ENCODE peak calls at places on chromosomes 7 and 10, in six cellular contexts. K, X, W, N, Z and L are unnamed samples.

GRCh38 chr7:123791001-123791400 is 42.2 kb upstream of the WASL start:
- DNase-seq in W (no peak), N (no peak), K (no peak), Z (no peak), X (no peak), L (no peak)

GRCh38 chr10:101848408-101848807 is 4.8 kb upstream of the KCNIP2 start:
- DNase-seq in N (no peak), K (no peak), X (no peak), W (no peak), Z (no peak), L (no peak)

GRCh38 chr10:100697070-100697469 is 48.3 kb upstream of the PAX2 start:
- DNase-seq in Z (no peak), X (no peak), K (no peak), W (no peak), N (peak; percentile 49), L (no peak)

GRCh38 chr10:91552706-91553105 is 80.2 kb downstream of the PPP1R3C start:
- DNase-seq in K (no peak), X (no peak), Z (no peak), W (peak; percentile 12), N (no peak), L (peak; percentile 27)

GRCh38 chr10:75440271-75440793 is 8.9 kb downstream of the LRMDA start:
- DNase-seq in W (no peak), N (no peak), Z (no peak), K (no peak), X (no peak), L (no peak)

GRCh38 chr7:106485031-106485551 is 175.9 kb downstream of the CCDC71L start:
- DNase-seq in Z (no peak), N (peak; percentile 48), K (no peak), X (no peak), W (no peak), L (no peak)

GRCh38 chr10:119502618-119503155 is 39.8 kb downstream of the RGS10 start:
- DNase-seq in Z (no peak), K (no peak), N (no peak), W (no peak), X (no peak), L (no peak)

GRCh38 chr10:73850863-73851461 is 23.4 kb downstream of the CAMK2G start:
- DNase-seq in K (no peak), N (no peak), X (no peak), W (no peak), Z (no peak), L (peak; percentile 42)

GRCh38 chr7:28356619-28357018 is 55.7 kb upstream of the CREB5 start:
- DNase-seq in W (no peak), Z (no peak), X (no peak), N (no peak), K (no peak), L (no peak)

GRCh38 chr10:4242561-4243035 is 457.6 kb upstream of the KLF6 start:
- DNase-seq in K (no peak), Z (no peak), N (peak; percentile 79), W (no peak), X (no peak), L (peak; percentile 18)

GRCh38 chr10:42987575-42987974 is 89.3 kb upstream of the RET start:
- DNase-seq in W (no peak), X (no peak), N (no peak), K (no peak), Z (no peak), L (no peak)